ENCODE peak calls at places on chromosomes 2 and 18, in six cellular contexts. T is pancreas, H is progenitor cell of endocrine pancreas, V is IMR-90, Z is bronchial epithelial cell, Y is D721Med. C is an unnamed sample.

GRCh38 chr18:65352183-65352582 is 398.6 kb upstream of the CDH7 start:
- DNase-seq in T (no peak), H (no peak), V (no peak), Z (no peak), Y (no peak), C (no peak)

GRCh38 chr2:11305958-11306357 is 38.5 kb downstream of the ROCK2 start:
- DNase-seq in T (no peak), H (no peak), V (peak), Z (peak), Y (no peak), C (no peak)

GRCh38 chr2:231911381-231911780 is 14.8 kb downstream of the NPPC start:
- DNase-seq in T (no peak), H (no peak), V (no peak), Z (no peak), Y (peak), C (no peak)

GRCh38 chr2:317501-318424 is 29.9 kb upstream of the ALKAL2 start:
- DNase-seq in T (no peak), H (no peak), V (peak), Z (no peak), Y (no peak), C (no peak)

GRCh38 chr2:84906900-84907714 is 1.7 kb downstream of the TMSB10 start:
- DNase-seq in T (peak), H (no peak), V (peak), Z (peak), Y (no peak), C (peak)

GRCh38 chr18:12369211-12369610 is 7.8 kb downstream of the AFG3L2 start:
- DNase-seq in T (no peak), H (no peak), V (no peak), Z (no peak), Y (no peak), C (no peak)

GRCh38 chr2:88614497-88615157 is 12.6 kb downstream of the EIF2AK3 start:
- DNase-seq in T (no peak), H (no peak), V (no peak), Z (no peak), Y (no peak), C (no peak)

GRCh38 chr2:127810156-127810636 is 775 bp downstream of the WDR33 start:
- DNase-seq in T (no peak), H (no peak), V (peak), Z (peak), Y (no peak), C (no peak)

GRCh38 chr2:83665894-83666293 is 793.2 kb downstream of the SUCLG1 start:
- DNase-seq in T (no peak), H (no peak), V (peak), Z (peak), Y (no peak), C (no peak)

GRCh38 chr2:23563673-23564617 is 179.0 kb downstream of the KLHL29 start:
- DNase-seq in T (peak), H (peak), V (peak), Z (peak), Y (no peak), C (no peak)

GRCh38 chr18:3715223-3716080 is 265.5 kb downstream of the TGIF1 start:
- DNase-seq in T (no peak), H (no peak), V (no peak), Z (no peak), Y (no peak), C (no peak)

GRCh38 chr18:2988041-2988794 is 24.7 kb downstream of the LPIN2 start:
- DNase-seq in T (no peak), H (no peak), V (peak), Z (peak), Y (no peak), C (no peak)

GRCh38 chr2:233470007-233470687 is 96.4 kb downstream of the USP40 start:
- DNase-seq in T (no peak), H (no peak), V (no peak), Z (no peak), Y (no peak), C (no peak)

GRCh38 chr18:77632738-77633137 is 383.1 kb downstream of the GALR1 start:
- DNase-seq in T (no peak), H (no peak), V (no peak), Z (no peak), Y (no peak), C (no peak)

GRCh38 chr18:48735070-48735676 is 196.3 kb downstream of the CTIF start:
- DNase-seq in T (no peak), H (no peak), V (peak), Z (peak), Y (no peak), C (no peak)

GRCh38 chr2:166373951-166374350 is 1.8 kb downstream of the SCN9A start:
- DNase-seq in T (no peak), H (no peak), V (peak), Z (peak), Y (no peak), C (no peak)

GRCh38 chr18:58057291-58057965 is 13.4 kb downstream of the NEDD4L start:
- DNase-seq in T (no peak), H (no peak), V (no peak), Z (no peak), Y (peak), C (no peak)

GRCh38 chr18:13461488-13461887 is 242.9 kb downstream of the LDLRAD4 start:
- DNase-seq in T (no peak), H (no peak), V (no peak), Z (no peak), Y (no peak), C (no peak)

GRCh38 chr18:10736984-10737383 is 211.2 kb downstream of the NAPG start:
- DNase-seq in T (no peak), H (no peak), V (no peak), Z (no peak), Y (no peak), C (no peak)

GRCh38 chr18:24985616-24986015 is 366.4 kb downstream of the ZNF521 start:
- DNase-seq in T (no peak), H (no peak), V (peak), Z (no peak), Y (no peak), C (no peak)

GRCh38 chr2:205646680-205647079 is 35.6 kb upstream of the NRP2 start:
- DNase-seq in T (no peak), H (no peak), V (no peak), Z (no peak), Y (no peak), C (no peak)

GRCh38 chr2:127511917-127512316 is 14.4 kb downstream of the IWS1 start:
- DNase-seq in T (no peak), H (no peak), V (no peak), Z (no peak), Y (no peak), C (no peak)

GRCh38 chr18:49725809-49726514 is 87.4 kb downstream of the ACAA2 start:
- DNase-seq in T (no peak), H (no peak), V (peak), Z (peak), Y (no peak), C (peak)

GRCh38 chr2:41932241-41933034 is 115.4 kb upstream of the PKDCC start:
- DNase-seq in T (peak), H (no peak), V (peak), Z (no peak), Y (no peak), C (no peak)
- TF ChIP-seq CTCF in T (no peak), H (no peak), V (peak), Z (no peak), Y (no peak), C (no peak)

GRCh38 chr2:202488671-202489070 is 112.5 kb downstream of the BMPR2 start:
- DNase-seq in T (no peak), H (no peak), V (no peak), Z (no peak), Y (no peak), C (no peak)

GRCh38 chr2:202494300-202494699 is 118.2 kb downstream of the BMPR2 start:
- DNase-seq in T (no peak), H (no peak), V (peak), Z (peak), Y (peak), C (peak)

GRCh38 chr2:202490479-202490878 is 114.4 kb downstream of the BMPR2 start:
- DNase-seq in T (no peak), H (no peak), V (no peak), Z (no peak), Y (no peak), C (no peak)

GRCh38 chr2:202494856-202495604 is 118.9 kb downstream of the BMPR2 start:
- DNase-seq in T (no peak), H (no peak), V (no peak), Z (no peak), Y (no peak), C (peak)

DNA sequence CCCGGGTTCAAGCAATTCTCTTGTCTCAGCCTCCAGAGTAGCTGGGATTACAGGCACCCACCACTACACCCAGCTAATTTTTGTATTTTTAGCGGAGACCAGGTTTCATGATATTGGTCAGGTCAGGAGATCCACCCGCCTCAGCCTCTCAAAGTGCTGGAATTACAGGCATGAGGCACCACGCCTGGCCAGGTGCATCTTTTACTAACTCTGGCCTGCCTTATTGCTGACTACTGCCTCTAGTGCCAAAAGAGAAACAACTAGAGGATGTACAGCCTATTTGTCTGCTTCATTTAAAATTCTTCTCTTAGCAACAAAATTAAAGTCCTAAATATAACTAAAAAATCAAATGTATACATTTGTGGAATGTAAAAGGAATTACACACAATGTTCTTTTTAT is 115.4 kb downstream of the BMPR2 start:
- DNase-seq in T (no peak), H (no peak), V (no peak), Z (no peak), Y (no peak), C (no peak)
- TF ChIP-seq CTCF in T (no peak), H (no peak), V (peak), Z (no peak), Y (no peak), C (no peak)

DNA sequence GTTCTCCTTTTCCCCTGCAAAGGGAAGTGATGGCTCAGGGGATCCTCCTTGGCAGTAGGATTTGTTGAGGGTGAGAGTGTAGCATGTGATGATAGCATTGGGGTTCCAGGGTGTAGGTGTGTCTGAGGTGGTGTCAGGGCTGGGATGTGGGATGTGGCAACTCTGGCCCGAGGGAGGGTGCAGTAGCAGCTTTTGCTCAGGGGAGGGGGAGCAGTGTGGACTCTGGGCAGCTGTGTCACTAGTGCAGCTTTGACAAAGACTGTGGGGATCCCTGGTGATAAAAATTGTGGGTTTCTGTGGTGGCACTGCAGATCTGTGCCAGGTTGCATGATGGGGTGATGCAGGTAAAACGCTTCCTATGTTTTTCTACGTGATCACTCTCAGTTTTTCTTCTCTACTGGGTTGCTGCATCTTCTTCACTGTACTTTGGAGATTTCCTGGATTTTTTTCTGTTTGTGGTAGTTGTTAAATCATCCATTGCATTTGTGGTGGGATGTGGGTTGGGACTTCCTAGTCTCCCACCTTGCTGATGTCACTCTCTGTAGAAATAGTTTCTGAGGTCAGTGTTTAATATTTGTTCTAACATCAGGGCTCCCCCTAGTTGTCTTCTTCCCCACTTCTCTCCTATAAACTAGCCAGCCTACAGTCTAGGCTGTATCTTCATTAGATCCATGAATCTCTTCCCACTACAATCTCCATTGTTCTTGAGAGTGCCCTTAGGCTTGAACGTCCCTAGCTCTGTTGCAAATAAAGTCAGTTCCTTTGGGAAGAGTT is 107.1 kb downstream of the ACTR3 start:
- DNase-seq in T (no peak), H (no peak), V (no peak), Z (no peak), Y (no peak), C (no peak)
- TF ChIP-seq CTCF in T (no peak), H (no peak), V (no peak), Z (no peak), Y (no peak), C (no peak)

GRCh38 chr2:28753043-28753683 is 1.5 kb downstream of the PPP1CB start:
- DNase-seq in T (peak), H (no peak), V (peak), Z (peak), Y (no peak), C (peak)
- TF ChIP-seq CTCF in T (peak), H (peak), V (peak), Z (peak), Y (peak), C (no peak)

C was measured in endothelial cell.